ENCODE peak calls at places on chromosomes 4 and X, in six cellular contexts. One of them, this sample, is unnamed.

GRCh38 chrX:138754861-138755260 is 43.3 kb upstream of the FGF13 start:
- DNase-seq in OCI-M1: no peak
- DNase-seq in activated naive CD4-positive, alpha-beta T cell treated with anti-CD3 and anti-CD28 coated beads for 36 hours: no peak
- DNase-seq in H1: no peak
- DNase-seq in stimulated activated naive CD4-positive, alpha-beta T cell: no peak
- DNase-seq in dermis blood vessel endothelial cell: no peak
- DNase-seq in this sample: no peak

GRCh38 chr4:84235545-84235944 is 263.5 kb downstream of the NKX6-1 start:
- DNase-seq in H1: no peak
- DNase-seq in dermis blood vessel endothelial cell: no peak
- DNase-seq in stimulated activated naive CD4-positive, alpha-beta T cell: no peak
- DNase-seq in OCI-M1: no peak
- DNase-seq in activated naive CD4-positive, alpha-beta T cell treated with anti-CD3 and anti-CD28 coated beads for 36 hours: no peak
- DNase-seq in this sample: no peak

GRCh38 chrX:65581661-65582339 is 47.2 kb upstream of the LAS1L start:
- DNase-seq in H1: peak; percentile 10
- DNase-seq in stimulated activated naive CD4-positive, alpha-beta T cell: peak; percentile 46
- DNase-seq in activated naive CD4-positive, alpha-beta T cell treated with anti-CD3 and anti-CD28 coated beads for 36 hours: peak; percentile 69
- DNase-seq in dermis blood vessel endothelial cell: peak; percentile 73
- DNase-seq in OCI-M1: peak; percentile 86
- DNase-seq in this sample: peak; percentile 33

GRCh38 chr4:152939655-152940054 is 3.5 kb downstream of the FHDC1 start:
- DNase-seq in OCI-M1: no peak
- DNase-seq in dermis blood vessel endothelial cell: no peak
- DNase-seq in activated naive CD4-positive, alpha-beta T cell treated with anti-CD3 and anti-CD28 coated beads for 36 hours: no peak
- DNase-seq in H1: no peak
- DNase-seq in stimulated activated naive CD4-positive, alpha-beta T cell: no peak
- DNase-seq in this sample: no peak

GRCh38 chrX:50877310-50877709 is 33.2 kb upstream of the BMP15 start:
- DNase-seq in OCI-M1: no peak
- DNase-seq in stimulated activated naive CD4-positive, alpha-beta T cell: no peak
- DNase-seq in activated naive CD4-positive, alpha-beta T cell treated with anti-CD3 and anti-CD28 coated beads for 36 hours: no peak
- DNase-seq in H1: no peak
- DNase-seq in dermis blood vessel endothelial cell: no peak
- DNase-seq in this sample: no peak

GRCh38 chr4:167868163-167868562 is 224.2 kb upstream of the ANXA10 start:
- DNase-seq in H1: no peak
- DNase-seq in OCI-M1: no peak
- DNase-seq in activated naive CD4-positive, alpha-beta T cell treated with anti-CD3 and anti-CD28 coated beads for 36 hours: no peak
- DNase-seq in dermis blood vessel endothelial cell: no peak
- DNase-seq in stimulated activated naive CD4-positive, alpha-beta T cell: no peak
- DNase-seq in this sample: no peak

GRCh38 chr4:144647095-144647959 is 1.4 kb downstream of the HHIP start:
- DNase-seq in stimulated activated naive CD4-positive, alpha-beta T cell: no peak
- DNase-seq in OCI-M1: peak; percentile 97
- DNase-seq in activated naive CD4-positive, alpha-beta T cell treated with anti-CD3 and anti-CD28 coated beads for 36 hours: peak; percentile 27
- DNase-seq in dermis blood vessel endothelial cell: peak; percentile 77
- DNase-seq in H1: no peak
- DNase-seq in this sample: no peak

GRCh38 chrX:132118361-132118760 is 9.5 kb downstream of the FRMD7 start:
- DNase-seq in H1: no peak
- DNase-seq in OCI-M1: no peak
- DNase-seq in stimulated activated naive CD4-positive, alpha-beta T cell: no peak
- DNase-seq in activated naive CD4-positive, alpha-beta T cell treated with anti-CD3 and anti-CD28 coated beads for 36 hours: no peak
- DNase-seq in dermis blood vessel endothelial cell: no peak
- DNase-seq in this sample: no peak

GRCh38 chr4:142563682-142564291 is 282.3 kb downstream of the INPP4B start:
- DNase-seq in H1: no peak
- DNase-seq in OCI-M1: no peak
- DNase-seq in stimulated activated naive CD4-positive, alpha-beta T cell: no peak
- DNase-seq in activated naive CD4-positive, alpha-beta T cell treated with anti-CD3 and anti-CD28 coated beads for 36 hours: no peak
- DNase-seq in dermis blood vessel endothelial cell: no peak
- DNase-seq in this sample: no peak

GRCh38 chr4:110586137-110586850 is 36.6 kb downstream of the PITX2 start:
- DNase-seq in OCI-M1: peak; percentile 80
- DNase-seq in activated naive CD4-positive, alpha-beta T cell treated with anti-CD3 and anti-CD28 coated beads for 36 hours: no peak
- DNase-seq in dermis blood vessel endothelial cell: peak; percentile 75
- DNase-seq in H1: no peak
- DNase-seq in stimulated activated naive CD4-positive, alpha-beta T cell: no peak
- DNase-seq in this sample: no peak

This sample was measured in GM12892.